ENCODE peak calls at places on chromosome 11, in four cellular contexts. J is iris pigment epithelial cell, B is SK-MEL-5, O is right cardiac atrium. F is an unnamed sample.

GRCh38 chr11:47616726-47617416 is 22.7 kb upstream of the C1QTNF4 start:
- DNase-seq in O (peak; percentile 30), B (peak; percentile 80), J (peak; percentile 84), F (peak; percentile 67)

GRCh38 chr11:8906629-8907028 is 4.4 kb upstream of the AKIP1 start:
- DNase-seq in J (peak; percentile 91), B (peak; percentile 24), O (no peak), F (peak; percentile 90)

GRCh38 chr11:3709977-3710376 is 38.8 kb upstream of the CHRNA10 start:
- DNase-seq in J (peak; percentile 65), B (no peak), O (no peak), F (no peak)

GRCh38 chr11:8886332-8886731 is 24.7 kb upstream of the AKIP1 start:
- DNase-seq in B (no peak), O (no peak), J (peak; percentile 56), F (no peak)

GRCh38 chr11:44766972-44767278 is 40.2 kb downstream of the TSPAN18 start:
- DNase-seq in B (no peak), O (no peak), J (peak; percentile 15), F (no peak)

GRCh38 chr11:72587696-72588095 is 86.5 kb downstream of the PDE2A start:
- DNase-seq in J (no peak), O (no peak), B (no peak), F (no peak)

GRCh38 chr11:36056160-36056751 is 112.4 kb downstream of the LDLRAD3 start:
- DNase-seq in O (peak; percentile 42), J (peak; percentile 60), B (peak; percentile 79), F (peak; percentile 48)

GRCh38 chr11:132866783-132867545 is 665.3 kb downstream of the OPCML start:
- DNase-seq in B (no peak), O (no peak), J (peak; percentile 24), F (no peak)

F was measured in ELR.